ENCODE peak calls at places on chromosomes 3 and 15, in four cellular contexts. O, Q, V and S are unnamed samples.

GRCh38 chr3:187062526-187063177 is 76.6 kb downstream of the RPL39L start:
- DNase-seq in O (peak), Q (no peak), V (no peak), S (peak)

GRCh38 chr3:169286992-169287391 is 376.5 kb downstream of the MECOM start:
- DNase-seq in O (no peak), Q (no peak), V (no peak), S (no peak)

GRCh38 chr3:143526016-143526540 is 322.2 kb downstream of the SLC9A9 start:
- DNase-seq in O (no peak), Q (no peak), V (no peak), S (no peak)

GRCh38 chr3:126781889-126782491 is 78.0 kb downstream of the CHCHD6 start:
- DNase-seq in O (no peak), Q (no peak), V (no peak), S (peak)

GRCh38 chr15:78564743-78565096 is 600 bp upstream of the CHRNA5 start:
- DNase-seq in O (no peak), Q (no peak), V (no peak), S (no peak)

GRCh38 chr3:114893361-114893760 is 253.7 kb downstream of the ZBTB20 start:
- DNase-seq in O (no peak), Q (no peak), V (no peak), S (no peak)

GRCh38 chr15:74203914-74204431 is 1.4 kb upstream of the STRA6 start:
- DNase-seq in O (no peak), Q (no peak), V (no peak), S (peak)

GRCh38 chr3:95134693-95135375 is 1072.0 kb downstream of the NSUN3 start:
- DNase-seq in O (no peak), Q (no peak), V (no peak), S (peak)

GRCh38 chr3:5021571-5022092 is 42.4 kb downstream of the BHLHE40 start:
- DNase-seq in O (peak), Q (no peak), V (no peak), S (peak)

GRCh38 chr15:94042163-94042954 is 189.0 kb upstream of the MCTP2 start:
- DNase-seq in O (no peak), Q (no peak), V (no peak), S (peak)

GRCh38 chr15:84821501-84822021 is 4.4 kb downstream of the ALPK3 start:
- DNase-seq in O (peak), Q (no peak), V (no peak), S (no peak)

GRCh38 chr15:35680951-35681350 is 135.0 kb upstream of the DPH6 start:
- DNase-seq in O (no peak), Q (no peak), V (no peak), S (no peak)

GRCh38 chr15:41894791-41895463 is 1.1 kb upstream of the SPTBN5 start:
- DNase-seq in O (peak), Q (no peak), V (peak), S (peak)

GRCh38 chr3:135456182-135456790 is 509.2 kb upstream of the PPP2R3A start:
- DNase-seq in O (peak), Q (peak), V (no peak), S (no peak)

GRCh38 chr15:101052681-101053121 is 133.5 kb downstream of the LRRK1 start:
- DNase-seq in O (no peak), Q (no peak), V (no peak), S (no peak)

GRCh38 chr15:32802296-32802936 is 84.6 kb downstream of the GREM1 start:
- DNase-seq in O (peak), Q (no peak), V (no peak), S (peak)

GRCh38 chr3:138861755-138862333 is 27.1 kb upstream of the PIK3CB start:
- DNase-seq in O (peak), Q (peak), V (no peak), S (peak)